ENCODE peak calls at places on chromosomes 7 and 10, in six cellular contexts. M is IMR-90, H is neuronal stem cell, Q is PC-9, K is endothelial cell of umbilical vein, W is astrocyte. L is an unnamed sample.
A peak's percentile ranks its signal among the peaks of the same experiment; 100 is the strongest.

GRCh38 chr7:24812313-24812945 is 55.2 kb upstream of the GSDME start:
- DNase-seq in M (peak; percentile 36), H (peak; percentile 69), Q (peak; percentile 61), K (peak; percentile 54), W (no peak), L (peak; percentile 67)

GRCh38 chr10:28349892-28350291 is 47.0 kb upstream of the MPP7 start:
- DNase-seq in M (no peak), H (no peak), Q (no peak), K (no peak), W (no peak), L (no peak)

GRCh38 chr7:47574473-47575328 is 7.2 kb downstream of the TNS3 start:
- DNase-seq in M (peak; percentile 84), H (no peak), Q (no peak), K (no peak), W (peak; percentile 58), L (no peak)

GRCh38 chr7:24750441-24751055 is 6.7 kb downstream of the GSDME start:
- DNase-seq in M (peak; percentile 33), H (no peak), Q (no peak), K (no peak), W (no peak), L (no peak)

GRCh38 chr10:91536790-91537189 is 96.1 kb downstream of the PPP1R3C start:
- DNase-seq in M (no peak), H (no peak), Q (no peak), K (no peak), W (peak; percentile 22), L (no peak)

GRCh38 chr7:41383596-41383995 is 319.3 kb downstream of the INHBA start:
- DNase-seq in M (no peak), H (no peak), Q (no peak), K (no peak), W (peak; percentile 53), L (no peak)

GRCh38 chr7:5421626-5422323 is 1.9 kb downstream of the TNRC18 start:
- DNase-seq in M (peak; percentile 82), H (no peak), Q (peak; percentile 62), K (peak; percentile 61), W (peak; percentile 52), L (peak; percentile 69)

GRCh38 chr7:5333121-5334050 is 50.6 kb downstream of the SLC29A4 start:
- DNase-seq in M (no peak), H (no peak), Q (no peak), K (no peak), W (no peak), L (no peak)

GRCh38 chr7:144517762-144518161 is 114.3 kb upstream of the NOBOX start:
- DNase-seq in M (no peak), H (no peak), Q (no peak), K (peak; percentile 28), W (no peak), L (no peak)

GRCh38 chr10:74669210-74669609 is 157.2 kb upstream of the KAT6B start:
- DNase-seq in M (no peak), H (no peak), Q (no peak), K (no peak), W (no peak), L (no peak)

GRCh38 chr7:2931034-2931415 is 86.9 kb upstream of the GNA12 start:
- DNase-seq in M (no peak), H (no peak), Q (no peak), K (no peak), W (no peak), L (no peak)

GRCh38 chr10:118047363-118047719 is 600 bp upstream of the RAB11FIP2 start:
- DNase-seq in M (no peak), H (no peak), Q (no peak), K (no peak), W (no peak), L (no peak)

GRCh38 chr10:128069351-128070051 is 56.7 kb downstream of the MKI67 start:
- DNase-seq in M (peak; percentile 66), H (peak; percentile 74), Q (peak; percentile 48), K (peak; percentile 68), W (peak; percentile 57), L (peak; percentile 64)

GRCh38 chr7:146656988-146657387 is 540.4 kb downstream of the CNTNAP2 start:
- DNase-seq in M (no peak), H (no peak), Q (no peak), K (no peak), W (no peak), L (peak; percentile 2)

GRCh38 chr10:30782543-30783461 is 153.2 kb upstream of the LYZL2 start:
- DNase-seq in M (peak; percentile 68), H (no peak), Q (no peak), K (no peak), W (peak; percentile 63), L (peak; percentile 19)

GRCh38 chr10:11533328-11533781 is 78.1 kb downstream of the USP6NL start:
- DNase-seq in M (peak; percentile 33), H (no peak), Q (no peak), K (no peak), W (no peak), L (no peak)

GRCh38 chr7:153943428-153944370 is 108.5 kb upstream of the DPP6 start:
- DNase-seq in M (no peak), H (peak; percentile 12), Q (no peak), K (no peak), W (no peak), L (no peak)

GRCh38 chr7:12475362-12476063 is 71.8 kb upstream of the VWDE start:
- DNase-seq in M (peak; percentile 55), H (peak; percentile 43), Q (no peak), K (peak; percentile 25), W (peak; percentile 88), L (peak; percentile 80)

GRCh38 chr7:75599244-75599771 is 107.2 kb downstream of the SPDYE5 start:
- DNase-seq in M (no peak), H (peak; percentile 15), Q (no peak), K (peak; percentile 85), W (no peak), L (no peak)

GRCh38 chr10:123236122-123236521 is 81.9 kb downstream of the BUB3 start:
- DNase-seq in M (no peak), H (no peak), Q (no peak), K (no peak), W (no peak), L (no peak)

GRCh38 chr7:96985992-96986391 is 19.4 kb upstream of the DLX6 start:
- DNase-seq in M (no peak), H (no peak), Q (no peak), K (no peak), W (no peak), L (no peak)
- H3K27me3 ChIP-seq in M (peaks cover 10% of the 10 kb centered on the region), H (peaks cover 54% of the 10 kb centered on the region), Q (no peaks in the 10 kb centered on the region), K (peaks cover 28% of the 10 kb centered on the region), W (peaks cover 28% of the 10 kb centered on the region), L (peaks cover 4% of the 10 kb centered on the region)

GRCh38 chr10:113819989-113820388 is 33.9 kb downstream of the DCLRE1A start:
- DNase-seq in M (no peak), H (no peak), Q (no peak), K (no peak), W (no peak), L (no peak)

GRCh38 chr10:113825791-113826190 is 28.1 kb downstream of the DCLRE1A start:
- DNase-seq in M (peak; percentile 33), H (no peak), Q (no peak), K (no peak), W (no peak), L (no peak)

GRCh38 chr10:113822174-113822573 is 31.7 kb downstream of the DCLRE1A start:
- DNase-seq in M (no peak), H (no peak), Q (no peak), K (no peak), W (no peak), L (no peak)

DNA sequence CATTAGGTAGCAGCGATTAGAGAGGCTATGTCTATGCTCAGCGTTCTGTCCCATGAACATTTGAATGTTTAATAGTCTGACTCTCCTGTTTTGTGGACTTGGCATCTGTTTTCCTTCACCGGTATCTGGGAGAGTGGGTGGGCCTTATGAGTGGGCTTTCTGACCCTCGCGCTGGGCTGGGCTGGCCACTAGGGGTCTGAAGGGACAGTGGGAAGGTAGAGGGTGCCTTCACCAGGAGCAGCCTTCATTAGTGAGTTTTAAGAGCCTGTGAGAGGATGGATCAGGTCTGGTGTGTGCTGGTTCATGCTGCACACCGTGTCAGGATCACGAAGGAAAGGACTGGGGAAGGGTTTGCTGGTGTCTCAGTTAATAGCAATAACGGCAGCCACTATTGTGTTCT is 33.4 kb downstream of the DCLRE1A start:
- DNase-seq in M (no peak), H (no peak), Q (no peak), K (peak; percentile 4), W (no peak), L (no peak)
- H3K9me3 ChIP-seq in M (no peaks in the 10 kb centered on the region), H (no peaks in the 10 kb centered on the region), Q (no peaks in the 10 kb centered on the region), K (no peaks in the 10 kb centered on the region), W (no peaks in the 10 kb centered on the region), L (no peaks in the 10 kb centered on the region)

DNA sequence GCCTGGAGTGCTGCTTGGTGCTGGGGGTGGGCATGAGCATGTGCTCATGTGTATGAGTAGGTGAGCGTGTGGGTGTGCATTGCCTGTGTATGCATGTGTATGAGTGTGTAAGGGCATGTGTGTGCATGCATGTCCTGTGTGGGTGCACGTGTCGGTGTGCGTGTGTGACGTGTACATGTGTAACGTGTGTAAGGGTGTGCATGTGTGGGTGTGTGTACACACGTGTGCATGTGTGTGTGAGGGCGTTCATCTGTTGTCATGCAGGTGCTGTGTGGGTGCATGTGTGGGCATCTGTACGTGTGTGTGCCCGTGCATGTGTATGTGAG is 30.3 kb downstream of the FAM20C start:
- DNase-seq in M (no peak), H (no peak), Q (no peak), K (no peak), W (no peak), L (no peak)
- H3K4me2 ChIP-seq in M (no peak overlapping the region), H (no peak overlapping the region), Q (no peak overlapping the region), K (no peak overlapping the region), W (no peak overlapping the region), L (no peak overlapping the region)

GRCh38 chr10:35696392-35696791 is 54.3 kb upstream of the FZD8 start:
- DNase-seq in M (no peak), H (no peak), Q (no peak), K (no peak), W (no peak), L (peak; percentile 50)

GRCh38 chr10:35690534-35690933 is 48.4 kb upstream of the FZD8 start:
- DNase-seq in M (no peak), H (no peak), Q (no peak), K (no peak), W (no peak), L (peak; percentile 63)

GRCh38 chr10:35696888-35697287 is 54.8 kb upstream of the FZD8 start:
- DNase-seq in M (no peak), H (no peak), Q (no peak), K (no peak), W (no peak), L (no peak)

GRCh38 chr10:35693800-35694199 is 51.7 kb upstream of the FZD8 start:
- DNase-seq in M (no peak), H (no peak), Q (no peak), K (no peak), W (no peak), L (no peak)

DNA sequence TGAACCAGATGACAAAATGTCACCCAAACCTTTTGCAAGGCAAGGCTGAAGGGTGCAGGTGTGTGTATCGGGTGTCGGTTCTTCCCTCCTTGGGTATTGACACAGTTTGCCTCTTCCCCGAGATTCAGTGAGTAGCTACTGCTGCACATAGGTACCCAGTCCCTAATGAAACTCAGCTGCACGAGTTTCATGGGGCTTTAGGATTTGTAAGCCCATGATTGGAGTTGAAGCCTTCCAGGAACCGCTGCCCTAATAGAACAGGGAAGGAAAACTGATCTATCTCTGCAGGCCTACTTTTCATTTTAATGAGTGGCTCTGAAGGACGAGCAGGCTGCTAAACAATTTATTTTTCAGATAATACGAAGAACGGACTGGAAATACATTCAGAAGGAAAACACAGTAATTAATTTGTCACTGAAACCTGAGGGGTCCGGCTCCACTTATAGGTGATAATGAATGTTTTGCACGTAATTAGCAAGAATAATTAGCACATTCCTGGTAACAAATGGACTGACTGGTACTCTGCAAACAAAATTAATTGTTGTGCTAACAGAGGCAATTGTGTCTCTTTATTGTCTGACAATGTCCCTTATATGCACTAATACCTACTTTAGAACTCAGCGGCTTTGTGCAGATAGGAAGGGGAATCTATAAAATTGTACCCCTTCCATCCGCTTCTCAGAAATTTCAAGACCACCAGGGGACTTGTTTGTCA is 49.6 kb upstream of the FZD8 start:
- DNase-seq in M (no peak), H (no peak), Q (no peak), K (no peak), W (no peak), L (no peak)
- H3K27me3 ChIP-seq in M (peaks cover 42% of the 10 kb centered on the region), H (peaks cover 37% of the 10 kb centered on the region), Q (peaks cover 73% of the 10 kb centered on the region), K (peaks cover 4% of the 10 kb centered on the region), W (peaks cover 5% of the 10 kb centered on the region), L (no peaks in the 10 kb centered on the region)